ENCODE peak calls at places on chromosomes 1 and 21, in seven cellular contexts. W, H, P, T, D, G and V are unnamed samples.

GRCh38 chr1:61160526-61160925 is 78.2 kb downstream of the NFIA start:
- DNase-seq in P (no peak), T (no peak), D (no peak), W (no peak), H (no peak), G (no peak), V (no peak)

GRCh38 chr1:60963167-60963909 is 119.0 kb upstream of the NFIA start:
- DNase-seq in T (no peak), P (no peak), W (no peak), D (no peak), H (no peak), G (no peak), V (no peak)

GRCh38 chr1:36320767-36321118 is 2.7 kb downstream of the EVA1B start:
- DNase-seq in W (no peak), D (no peak), T (no peak), P (no peak), G (no peak), H (no peak), V (no peak)

GRCh38 chr21:16186742-16187141 is 457.0 kb downstream of the USP25 start:
- DNase-seq in G (no peak), D (no peak), H (no peak), P (no peak), W (no peak), T (peak), V (peak)

GRCh38 chr1:21659099-21659923 is 9.8 kb downstream of the RAP1GAP start:
- DNase-seq in H (peak), P (peak), G (peak), T (peak), D (peak), W (no peak), V (peak)

GRCh38 chr21:42392731-42393442 is 3.0 kb downstream of the TMPRSS3 start:
- DNase-seq in D (no peak), W (no peak), H (no peak), T (no peak), P (no peak), G (no peak), V (no peak)

GRCh38 chr21:42156690-42157605 is 62.0 kb upstream of the ABCG1 start:
- DNase-seq in D (no peak), T (no peak), P (no peak), H (no peak), W (no peak), G (no peak), V (peak)

GRCh38 chr21:31366825-31367224 is 22.8 kb upstream of the TIAM1 start:
- DNase-seq in T (peak), G (no peak), H (no peak), P (no peak), W (no peak), D (no peak), V (peak)

GRCh38 chr1:112110031-112110430 is 120.6 kb upstream of the KCND3 start:
- DNase-seq in H (no peak), W (no peak), T (no peak), P (no peak), D (no peak), G (no peak), V (peak)

GRCh38 chr1:62493656-62494055 is 56.8 kb downstream of the USP1 start:
- DNase-seq in D (no peak), P (no peak), G (no peak), H (no peak), W (no peak), T (peak), V (no peak)

GRCh38 chr1:227318003-227318851 is at the start of gene CDC42BPA:
- DNase-seq in T (peak), W (peak), G (no peak), D (peak), P (peak), H (peak), V (peak)

GRCh38 chr1:7384679-7385078 is 386.4 kb upstream of the VAMP3 start:
- DNase-seq in G (no peak), W (peak), P (no peak), T (no peak), D (peak), H (no peak), V (no peak)

GRCh38 chr1:40783001-40783905 is at the start of gene KCNQ4:
- DNase-seq in W (no peak), H (peak), D (peak), G (no peak), T (no peak), P (no peak), V (no peak)

GRCh38 chr1:119275145-119275929 is 93.2 kb upstream of the HAO2 start:
- DNase-seq in G (peak), T (peak), H (peak), D (no peak), P (no peak), W (no peak), V (peak)

GRCh38 chr1:17438977-17439249 is 564 bp downstream of the RCC2 start:
- DNase-seq in W (no peak), D (no peak), T (no peak), G (no peak), H (peak), P (no peak), V (no peak)

GRCh38 chr1:240611619-240612490 is at the start of gene GREM2:
- DNase-seq in G (no peak), W (no peak), T (peak), H (peak), D (no peak), P (peak), V (peak)

GRCh38 chr1:5620997-5621396 is 371.2 kb downstream of the NPHP4 start:
- DNase-seq in D (no peak), G (peak), T (no peak), P (no peak), W (no peak), H (peak), V (no peak)

GRCh38 chr1:168390261-168390660 is 109.6 kb downstream of the TBX19 start:
- DNase-seq in W (no peak), G (no peak), P (no peak), D (no peak), H (no peak), T (no peak), V (no peak)

GRCh38 chr21:44370027-44370735 is 16.8 kb downstream of the TRPM2 start:
- DNase-seq in G (no peak), W (peak), P (no peak), H (no peak), T (peak), D (no peak), V (peak)

DNA sequence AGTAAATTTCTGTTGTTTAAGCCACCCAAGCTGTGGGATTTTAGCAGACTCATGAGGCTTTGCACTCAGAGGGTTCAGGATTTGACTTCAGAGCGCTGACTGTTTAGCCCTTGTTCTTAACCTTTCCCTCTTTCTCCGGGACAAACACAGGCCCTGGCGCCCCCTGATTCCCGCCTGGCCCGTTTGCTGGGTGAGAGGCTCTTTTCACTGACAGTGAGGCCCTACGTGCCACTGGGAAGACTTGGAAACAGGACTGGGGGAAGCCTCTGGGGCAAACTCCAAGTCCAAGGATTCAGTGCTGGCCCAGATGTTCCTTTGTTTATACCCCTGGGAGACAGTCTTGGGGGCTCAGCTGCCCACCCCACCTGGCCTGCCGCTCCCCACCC is 11.7 kb upstream of the TRIM63 start:
- DNase-seq in W (no peak), P (no peak), T (no peak), H (no peak), D (no peak), G (no peak), V (no peak)
- TF ChIP-seq CTCF in W (no peak), P (no peak), T (no peak), H (no peak), D (no peak), G (no peak), V (no peak)

DNA sequence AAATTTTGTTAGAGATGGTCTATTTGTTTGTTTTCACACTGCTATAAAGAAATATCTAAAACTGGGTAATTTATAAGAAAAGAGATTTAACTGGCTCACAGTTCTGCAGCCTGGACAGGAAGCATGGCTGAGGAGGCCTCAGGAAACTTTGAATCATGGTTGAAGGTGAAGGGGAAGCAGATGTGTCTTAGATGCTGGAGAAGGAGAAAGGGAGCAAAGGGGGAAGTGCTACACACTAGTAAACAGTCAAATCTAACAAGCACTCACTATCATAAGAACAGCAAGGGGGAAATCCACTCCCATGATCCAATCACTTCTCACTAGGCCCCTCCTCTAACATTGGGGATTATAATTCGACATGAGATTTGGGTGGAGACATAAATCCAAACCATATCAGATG is 76.8 kb upstream of the COL24A1 start:
- DNase-seq in W (no peak), T (no peak), P (no peak), G (peak), D (no peak), H (no peak), V (no peak)
- TF ChIP-seq CTCF in W (no peak), T (no peak), P (no peak), G (no peak), D (no peak), H (no peak), V (no peak)

GRCh38 chr1:190377294-190377693 is 100.4 kb downstream of the BRINP3 start:
- DNase-seq in D (no peak), T (no peak), W (no peak), H (no peak), P (no peak), G (peak), V (no peak)

GRCh38 chr1:190376067-190376466 is 101.6 kb downstream of the BRINP3 start:
- DNase-seq in P (no peak), G (no peak), T (peak), W (no peak), D (no peak), H (no peak), V (peak)

DNA sequence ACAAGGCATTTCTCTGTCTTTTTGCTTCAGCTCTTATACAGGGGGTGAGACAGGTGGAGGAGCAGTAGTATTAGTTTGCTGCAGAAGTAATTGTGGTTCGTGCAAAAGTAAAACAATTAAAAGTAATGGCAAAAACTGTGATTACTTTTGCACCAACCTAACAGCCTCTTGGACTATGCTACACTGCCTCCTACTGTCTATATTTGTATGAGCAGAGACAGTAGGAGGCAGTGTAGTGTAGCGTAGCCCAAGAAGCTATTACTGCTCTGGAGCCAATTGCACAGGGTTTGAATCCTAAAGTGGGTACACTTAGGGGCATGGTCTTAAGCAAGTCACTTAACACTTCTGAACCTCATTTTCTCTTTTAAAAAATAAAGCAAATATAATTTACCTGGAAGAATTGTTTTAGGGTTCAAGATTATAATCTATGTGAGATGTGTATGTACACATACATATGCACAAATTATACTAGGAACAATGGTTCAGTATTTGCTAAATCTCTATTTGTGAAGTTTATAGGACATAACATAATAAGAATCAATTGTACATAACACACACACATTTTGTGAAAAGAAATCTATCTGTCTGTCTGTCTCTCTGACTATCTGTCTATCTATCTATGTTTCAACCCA is 103.8 kb downstream of the BRINP3 start:
- DNase-seq in T (peak), D (no peak), W (no peak), P (no peak), G (peak), H (peak), V (peak)
- TF ChIP-seq CTCF in T (peak), D (no peak), W (no peak), P (peak), G (peak), H (peak), V (peak)

DNA sequence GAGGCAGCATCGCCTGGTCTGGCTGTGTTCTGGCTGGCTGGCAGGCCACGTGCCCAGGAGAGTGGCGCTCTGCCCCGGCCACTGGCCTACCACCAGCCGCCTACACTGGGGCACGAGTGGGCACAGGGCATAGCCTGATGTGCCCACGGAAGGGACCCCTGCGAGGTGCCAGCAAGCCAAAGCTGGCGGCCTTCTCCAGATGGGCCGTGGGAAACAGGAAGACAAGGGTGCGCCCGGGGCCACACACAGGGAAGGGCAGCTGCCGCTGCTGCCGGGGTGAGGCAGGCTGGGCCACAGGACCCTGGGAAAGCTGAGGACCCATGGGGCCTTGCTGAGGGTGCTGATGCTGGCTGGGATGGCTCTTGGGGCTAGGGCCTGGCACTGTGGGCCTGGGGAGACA is 40.7 kb downstream of the SLC66A1 start:
- DNase-seq in G (no peak), H (no peak), W (no peak), P (no peak), T (no peak), D (no peak), V (no peak)
- TF ChIP-seq CTCF in G (no peak), H (no peak), W (no peak), P (no peak), T (no peak), D (no peak), V (no peak)

GRCh38 chr1:924619-925323 is 1.0 kb downstream of the SAMD11 start:
- DNase-seq in P (no peak), T (peak), G (no peak), W (no peak), D (no peak), H (peak), V (peak)
- TF ChIP-seq CTCF in P (no peak), T (no peak), G (no peak), W (no peak), D (no peak), H (no peak), V (no peak)

DNA sequence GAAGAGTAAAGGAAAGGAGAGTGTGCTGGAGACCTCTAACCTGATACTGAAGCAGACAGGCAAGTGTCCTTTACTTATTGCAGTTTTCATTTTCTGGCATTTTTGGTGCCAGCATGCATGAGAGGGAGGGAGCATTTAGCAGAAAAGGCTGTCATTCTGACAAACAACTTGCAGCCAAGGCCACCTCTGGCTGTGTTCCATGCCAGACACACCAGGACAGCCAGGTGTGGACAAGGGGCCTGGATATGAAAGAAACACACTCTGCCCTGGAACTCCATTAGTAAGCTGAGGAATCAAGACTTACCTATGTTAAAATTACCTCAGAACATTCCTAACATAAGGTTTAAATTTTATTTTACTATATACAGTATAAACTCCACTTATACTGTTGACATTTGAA is 365.4 kb upstream of the CAMK1G start:
- DNase-seq in H (no peak), G (no peak), W (no peak), P (no peak), D (no peak), T (no peak), V (no peak)
- TF ChIP-seq CTCF in H (no peak), G (no peak), W (no peak), P (no peak), D (no peak), T (no peak), V (no peak)

DNA sequence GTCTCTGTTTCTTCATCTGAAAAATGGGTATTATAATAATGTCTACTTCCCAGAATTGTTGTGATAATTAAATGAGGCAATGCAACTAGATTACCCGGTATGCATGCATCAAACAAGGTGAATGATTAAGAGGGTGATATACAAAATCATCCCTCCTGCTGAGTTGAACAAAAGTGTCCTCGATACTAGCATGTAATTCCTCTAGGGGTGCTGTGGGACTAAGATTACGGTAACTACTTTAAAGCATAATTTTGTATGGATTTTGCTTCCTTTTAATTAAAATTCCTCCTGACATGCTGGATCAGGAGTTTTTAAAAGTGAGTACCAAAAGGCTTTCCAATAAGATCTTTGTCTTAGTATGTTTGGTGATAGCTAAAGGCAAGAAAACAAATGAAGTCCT is 98.7 kb upstream of the PRMT6 start:
- DNase-seq in H (no peak), W (no peak), G (peak), D (no peak), P (no peak), T (no peak), V (no peak)
- TF ChIP-seq CTCF in H (peak), W (no peak), G (peak), D (no peak), P (no peak), T (peak), V (no peak)

GRCh38 chr1:24157921-24158481 is 15.1 kb upstream of the IL22RA1 start:
- DNase-seq in W (no peak), D (no peak), G (no peak), H (no peak), P (no peak), T (peak), V (peak)

GRCh38 chr1:24152631-24153494 is 9.9 kb upstream of the IL22RA1 start:
- DNase-seq in T (no peak), H (no peak), P (no peak), G (peak), D (no peak), W (no peak), V (no peak)

GRCh38 chr1:24156542-24157260 is 13.8 kb upstream of the IL22RA1 start:
- DNase-seq in P (no peak), D (no peak), G (no peak), W (no peak), T (no peak), H (no peak), V (no peak)

GRCh38 chr1:24154215-24154614 is 11.3 kb upstream of the IL22RA1 start:
- DNase-seq in D (no peak), W (no peak), H (no peak), G (no peak), P (no peak), T (no peak), V (no peak)

GRCh38 chr1:24155011-24155782 is 12.3 kb upstream of the IL22RA1 start:
- DNase-seq in D (no peak), P (no peak), H (peak), G (peak), T (no peak), W (no peak), V (no peak)
- TF ChIP-seq CTCF in D (no peak), P (no peak), H (peak), G (peak), T (peak), W (no peak), V (peak)

GRCh38 chr1:19577001-19577400 is 67.1 kb upstream of the NBL1 start:
- DNase-seq in P (no peak), D (no peak), H (no peak), W (no peak), G (no peak), T (peak), V (peak)

GRCh38 chr1:19585507-19585906 is 58.6 kb upstream of the NBL1 start:
- DNase-seq in P (no peak), G (no peak), H (no peak), T (no peak), D (no peak), W (no peak), V (no peak)

GRCh38 chr1:19582318-19582717 is 61.8 kb upstream of the NBL1 start:
- DNase-seq in T (no peak), H (peak), P (no peak), D (peak), W (no peak), G (peak), V (peak)
- TF ChIP-seq CTCF in T (peak), H (peak), P (no peak), D (peak), W (no peak), G (peak), V (peak)